ENCODE peak calls at places on chromosomes 5 and 9, in five cellular contexts. D, O, E, F and M are unnamed samples.

GRCh38 chr5:106269252-106269843 is 1401.4 kb downstream of the EFNA5 start:
- DNase-seq in O (no peak), D (peak), F (no peak), E (no peak), M (no peak)

GRCh38 chr9:133825555-133826198 is 87.5 kb upstream of the SARDH start:
- DNase-seq in O (no peak), F (peak), E (no peak), D (no peak), M (no peak)

GRCh38 chr5:74947961-74948613 is 81.9 kb upstream of the FAM169A start:
- DNase-seq in D (no peak), O (no peak), E (no peak), F (no peak), M (no peak)

GRCh38 chr5:93717162-93717561 is 24.2 kb downstream of the POU5F2 start:
- DNase-seq in E (peak), D (no peak), O (no peak), F (no peak), M (no peak)

GRCh38 chr9:7095054-7095453 is 337.3 kb downstream of the KDM4C start:
- DNase-seq in O (no peak), E (no peak), D (no peak), F (no peak), M (no peak)

GRCh38 chr9:135214054-135214640 is 126.7 kb downstream of the OLFM1 start:
- DNase-seq in E (peak), F (peak), O (no peak), D (no peak), M (no peak)

GRCh38 chr5:73687357-73687756 is 61.4 kb downstream of the ARHGEF28 start:
- DNase-seq in F (no peak), O (no peak), D (no peak), E (no peak), M (no peak)

GRCh38 chr5:149611327-149611726 is 30.0 kb downstream of the ARHGEF37 start:
- DNase-seq in D (no peak), O (no peak), F (peak), E (no peak), M (peak)

GRCh38 chr9:93501406-93501805 is 48.0 kb upstream of the FAM120AOS start:
- DNase-seq in E (no peak), D (peak), O (no peak), F (no peak), M (no peak)

GRCh38 chr5:112930082-112930344 is 8.0 kb upstream of the REEP5 start:
- DNase-seq in E (no peak), O (no peak), D (no peak), F (no peak), M (no peak)

GRCh38 chr9:16825971-16826370 is 44.5 kb downstream of the BNC2 start:
- DNase-seq in F (no peak), E (no peak), D (no peak), O (no peak), M (no peak)

GRCh38 chr5:84438456-84438855 is 53.8 kb upstream of the EDIL3 start:
- DNase-seq in E (no peak), F (no peak), O (no peak), D (no peak), M (no peak)

GRCh38 chr5:179827684-179828083 is 7.0 kb downstream of the SQSTM1 start:
- DNase-seq in E (peak), O (peak), D (peak), F (peak), M (no peak)

GRCh38 chr9:101445353-101446029 is 9.9 kb upstream of the ALDOB start:
- DNase-seq in F (no peak), D (no peak), O (no peak), E (no peak), M (no peak)

GRCh38 chr5:102628449-102629175 is 126.5 kb upstream of the PAM start:
- DNase-seq in D (peak), F (no peak), E (no peak), O (no peak), M (no peak)

GRCh38 chr5:135739383-135739961 is 95.0 kb upstream of the SLC25A48 start:
- DNase-seq in F (no peak), E (no peak), D (no peak), O (no peak), M (no peak)

GRCh38 chr5:96963267-96963666 is 27.4 kb downstream of the LNPEP start:
- DNase-seq in F (peak), E (no peak), D (no peak), O (no peak), M (peak)

GRCh38 chr9:4491621-4491975 is 1.3 kb downstream of the SLC1A1 start:
- DNase-seq in E (peak), F (no peak), O (no peak), D (no peak), M (no peak)

GRCh38 chr5:140549237-140550144 is 2.0 kb downstream of the EIF4EBP3 start:
- DNase-seq in E (no peak), O (no peak), F (peak), D (peak), M (peak)

GRCh38 chr5:74409166-74409706 is 231.3 kb downstream of the ENC1 start:
- DNase-seq in D (no peak), O (no peak), E (no peak), F (no peak), M (peak)

GRCh38 chr5:98563885-98564653 is 209.4 kb upstream of the RGMB start:
- DNase-seq in E (no peak), D (no peak), O (no peak), F (no peak), M (no peak)

GRCh38 chr5:66713998-66714397 is 117.8 kb downstream of the MAST4 start:
- DNase-seq in F (no peak), O (no peak), D (peak), E (no peak), M (no peak)

GRCh38 chr5:74054139-74054538 is 428.1 kb downstream of the ARHGEF28 start:
- DNase-seq in F (no peak), O (no peak), E (no peak), D (no peak), M (no peak)

GRCh38 chr5:168234133-168234532 is 57.3 kb upstream of the WWC1 start:
- DNase-seq in O (no peak), D (peak), E (no peak), F (no peak), M (no peak)

GRCh38 chr9:98890256-98890655 is 53.5 kb upstream of the COL15A1 start:
- DNase-seq in F (no peak), D (no peak), O (no peak), E (no peak), M (no peak)

GRCh38 chr9:90868555-90868954 is 66.9 kb downstream of the SYK start:
- DNase-seq in O (no peak), D (no peak), F (no peak), E (no peak), M (no peak)

GRCh38 chr5:12730354-12730753 is 826.1 kb upstream of the CTNND2 start:
- DNase-seq in F (no peak), E (no peak), D (no peak), O (no peak), M (no peak)

GRCh38 chr5:132219981-132220380 is 7.7 kb downstream of the P4HA2 start:
- DNase-seq in D (no peak), E (no peak), O (no peak), F (no peak), M (no peak)

GRCh38 chr9:2093920-2094597 is 78.9 kb downstream of the SMARCA2 start:
- DNase-seq in O (no peak), E (peak), D (peak), F (no peak), M (no peak)